ENCODE peak calls at places on chromosomes 1 and 21, in five cellular contexts. One of them, this sample, is unnamed.

GRCh38 chr1:68321084-68321685 is 88.9 kb upstream of the WLS start:
- DNase-seq in globus pallidus: peak; percentile 35
- DNase-seq in ureter: peak; percentile 76
- DNase-seq in GM04503: no peak
- DNase-seq in germinal center: no peak
- DNase-seq in this sample: peak; percentile 76

GRCh38 chr1:28926629-28927441 is 12.5 kb downstream of the EPB41 start:
- DNase-seq in ureter: no peak
- DNase-seq in germinal center: peak; percentile 66
- DNase-seq in GM04503: no peak
- DNase-seq in globus pallidus: peak; percentile 42
- DNase-seq in this sample: no peak

GRCh38 chr1:243230914-243231313 is 24.2 kb downstream of the CEP170 start:
- DNase-seq in GM04503: no peak
- DNase-seq in ureter: no peak
- DNase-seq in globus pallidus: no peak
- DNase-seq in germinal center: no peak
- DNase-seq in this sample: no peak

GRCh38 chr1:32047701-32048100 is 25.0 kb upstream of the TMEM39B start:
- DNase-seq in GM04503: no peak
- DNase-seq in germinal center: no peak
- DNase-seq in globus pallidus: no peak
- DNase-seq in ureter: no peak
- DNase-seq in this sample: no peak

GRCh38 chr1:46643368-46643775 is 24.8 kb downstream of the ATPAF1 start:
- DNase-seq in GM04503: peak; percentile 88
- DNase-seq in germinal center: no peak
- DNase-seq in globus pallidus: peak; percentile 27
- DNase-seq in ureter: no peak
- DNase-seq in this sample: peak; percentile 85

GRCh38 chr1:234603221-234604204 is 6.5 kb downstream of the IRF2BP2 start:
- DNase-seq in ureter: no peak
- DNase-seq in germinal center: no peak
- DNase-seq in globus pallidus: peak; percentile 57
- DNase-seq in GM04503: no peak
- DNase-seq in this sample: no peak

GRCh38 chr1:231518485-231519035 is 9.9 kb upstream of the TSNAX start:
- DNase-seq in ureter: no peak
- DNase-seq in germinal center: no peak
- DNase-seq in globus pallidus: no peak
- DNase-seq in GM04503: no peak
- DNase-seq in this sample: no peak

GRCh38 chr21:15064576-15065380 is at the start of gene NRIP1:
- DNase-seq in ureter: peak; percentile 94
- DNase-seq in GM04503: no peak
- DNase-seq in germinal center: peak; percentile 79
- DNase-seq in globus pallidus: peak; percentile 90
- DNase-seq in this sample: peak; percentile 98

GRCh38 chr1:59015708-59016107 is 231.9 kb upstream of the JUN start:
- DNase-seq in ureter: no peak
- DNase-seq in germinal center: no peak
- DNase-seq in globus pallidus: no peak
- DNase-seq in GM04503: peak; percentile 50
- DNase-seq in this sample: peak; percentile 85

GRCh38 chr1:16116625-16117024 is 39.2 kb downstream of the EPHA2 start:
- DNase-seq in GM04503: no peak
- DNase-seq in globus pallidus: no peak
- DNase-seq in ureter: no peak
- DNase-seq in germinal center: no peak
- DNase-seq in this sample: no peak

GRCh38 chr1:1143636-1144035 is 27.7 kb upstream of the C1orf159 start:
- DNase-seq in germinal center: no peak
- DNase-seq in globus pallidus: no peak
- DNase-seq in ureter: no peak
- DNase-seq in GM04503: no peak
- DNase-seq in this sample: no peak

GRCh38 chr1:185996211-185996610 is 262.0 kb downstream of the HMCN1 start:
- DNase-seq in ureter: no peak
- DNase-seq in germinal center: no peak
- DNase-seq in GM04503: no peak
- DNase-seq in globus pallidus: no peak
- DNase-seq in this sample: peak; percentile 96

GRCh38 chr1:241992734-241993133 is 6.2 kb downstream of the MAP1LC3C start:
- DNase-seq in ureter: no peak
- DNase-seq in GM04503: no peak
- DNase-seq in globus pallidus: no peak
- DNase-seq in germinal center: no peak
- DNase-seq in this sample: no peak

GRCh38 chr1:9086796-9087195 is 17.4 kb upstream of the SLC2A5 start:
- DNase-seq in globus pallidus: no peak
- DNase-seq in ureter: no peak
- DNase-seq in GM04503: no peak
- DNase-seq in germinal center: no peak
- DNase-seq in this sample: no peak

GRCh38 chr21:33025106-33025470 is 647 bp upstream of the OLIG2 start:
- DNase-seq in ureter: no peak
- DNase-seq in germinal center: no peak
- DNase-seq in GM04503: no peak
- DNase-seq in globus pallidus: peak; percentile 86
- DNase-seq in this sample: no peak

GRCh38 chr1:222288056-222288455 is 259.8 kb downstream of the HHIPL2 start:
- DNase-seq in GM04503: no peak
- DNase-seq in germinal center: no peak
- DNase-seq in globus pallidus: no peak
- DNase-seq in ureter: no peak
- DNase-seq in this sample: peak; percentile 72

GRCh38 chr1:228646717-228647522 is 88.4 kb upstream of the RHOU start:
- DNase-seq in GM04503: peak; percentile 44
- DNase-seq in ureter: peak; percentile 49
- DNase-seq in globus pallidus: peak; percentile 12
- DNase-seq in germinal center: peak; percentile 10
- DNase-seq in this sample: peak; percentile 54

GRCh38 chr1:234539666-234540403 is 60.9 kb upstream of the TARBP1 start:
- DNase-seq in ureter: no peak
- DNase-seq in globus pallidus: no peak
- DNase-seq in GM04503: no peak
- DNase-seq in germinal center: no peak
- DNase-seq in this sample: no peak

GRCh38 chr1:184563308-184563707 is 176.5 kb downstream of the C1orf21 start:
- DNase-seq in GM04503: peak; percentile 14
- DNase-seq in ureter: no peak
- DNase-seq in germinal center: no peak
- DNase-seq in globus pallidus: peak; percentile 29
- DNase-seq in this sample: peak; percentile 52

GRCh38 chr1:202836616-202837403 is 26.1 kb downstream of the PCAT6 start:
- DNase-seq in germinal center: no peak
- DNase-seq in ureter: peak; percentile 73
- DNase-seq in GM04503: no peak
- DNase-seq in globus pallidus: no peak
- DNase-seq in this sample: no peak

GRCh38 chr1:84683508-84683907 is 6.8 kb downstream of the SSX2IP start:
- DNase-seq in germinal center: no peak
- DNase-seq in ureter: no peak
- DNase-seq in globus pallidus: no peak
- DNase-seq in GM04503: no peak
- DNase-seq in this sample: no peak

GRCh38 chr1:185155600-185156320 is 993 bp downstream of the TRMT1L start:
- DNase-seq in globus pallidus: no peak
- DNase-seq in germinal center: peak; percentile 13
- DNase-seq in GM04503: no peak
- DNase-seq in ureter: no peak
- DNase-seq in this sample: peak; percentile 3

GRCh38 chr1:220271706-220272046 is 577 bp downstream of the RAB3GAP2 start:
- DNase-seq in GM04503: peak; percentile 14
- DNase-seq in globus pallidus: peak; percentile 12
- DNase-seq in ureter: no peak
- DNase-seq in germinal center: peak; percentile 5
- DNase-seq in this sample: peak; percentile 31

GRCh38 chr21:41374177-41374712 is 12.4 kb downstream of the MX2 start:
- DNase-seq in ureter: no peak
- DNase-seq in GM04503: no peak
- DNase-seq in germinal center: no peak
- DNase-seq in globus pallidus: no peak
- DNase-seq in this sample: no peak

GRCh38 chr1:182185822-182186756 is 124.6 kb upstream of the ZNF648 start:
- DNase-seq in germinal center: no peak
- DNase-seq in globus pallidus: no peak
- DNase-seq in GM04503: peak; percentile 84
- DNase-seq in ureter: no peak
- DNase-seq in this sample: peak; percentile 81

GRCh38 chr1:59017501-59018231 is 233.8 kb upstream of the JUN start:
- DNase-seq in GM04503: no peak
- DNase-seq in globus pallidus: no peak
- DNase-seq in ureter: no peak
- DNase-seq in germinal center: no peak
- DNase-seq in this sample: no peak

GRCh38 chr1:145891143-145891542 is 5.5 kb upstream of the ANKRD35 start:
- DNase-seq in germinal center: no peak
- DNase-seq in globus pallidus: no peak
- DNase-seq in ureter: peak; percentile 53
- DNase-seq in GM04503: no peak
- DNase-seq in this sample: peak; percentile 50